ENCODE peak calls at places on chromosome 13, in eight cellular contexts. U is tibial nerve, K is esophagus squamous epithelium, F is lower leg skin, V is upper lobe of left lung, X is ovary, L is heart left ventricle, H is HCT116. S is an unnamed sample.

GRCh38 chr13:105979586-105979985 is 555.9 kb downstream of the EFNB2 start:
- DNase-seq in L (no peak), X (no peak), F (no peak), V (no peak), K (no peak), H (no peak), U (no peak), S (no peak)

GRCh38 chr13:50126378-50127016 is 111.3 kb downstream of the KCNRG start:
- DNase-seq in V (peak), U (no peak), K (no peak), X (peak), L (peak), H (no peak), F (no peak), S (no peak)

GRCh38 chr13:114042066-114042815 is 68.4 kb upstream of the C13orf46 start:
- DNase-seq in K (no peak), X (no peak), V (peak), F (no peak), H (no peak), U (no peak), L (no peak), S (no peak)

GRCh38 chr13:93244918-93245280 is 18.3 kb downstream of the GPC6 start:
- DNase-seq in F (no peak), H (no peak), L (no peak), X (no peak), V (no peak), K (no peak), U (no peak), S (no peak)

GRCh38 chr13:32409561-32410440 is 18.1 kb downstream of the N4BP2L1 start:
- DNase-seq in F (no peak), K (no peak), U (peak), V (peak), H (no peak), L (peak), X (peak), S (no peak)

GRCh38 chr13:45082964-45083363 is 37.3 kb upstream of the GTF2F2 start:
- DNase-seq in H (no peak), V (no peak), X (no peak), U (no peak), F (no peak), L (no peak), K (no peak), S (no peak)

GRCh38 chr13:45811891-45812583 is 39.5 kb downstream of the SIAH3 start:
- DNase-seq in X (no peak), K (no peak), L (no peak), H (no peak), V (no peak), F (no peak), U (no peak), S (no peak)

GRCh38 chr13:73880365-73880764 is 253.8 kb downstream of the KLF12 start:
- DNase-seq in L (no peak), X (no peak), H (no peak), K (no peak), U (no peak), F (no peak), V (no peak), S (no peak)

GRCh38 chr13:62014299-62014698 is 598.6 kb upstream of the PCDH20 start:
- DNase-seq in X (no peak), L (no peak), K (no peak), F (no peak), V (no peak), H (peak), U (no peak), S (no peak)

GRCh38 chr13:30805132-30805537 is 69.8 kb downstream of the ALOX5AP start:
- DNase-seq in H (no peak), K (no peak), F (peak), L (no peak), X (no peak), U (no peak), V (no peak), S (no peak)

GRCh38 chr13:45298206-45298505 is 42.8 kb downstream of the TPT1 start:
- DNase-seq in L (no peak), F (peak), U (no peak), K (no peak), H (no peak), V (no peak), X (no peak), S (no peak)

GRCh38 chr13:105665284-105665683 is 870.2 kb downstream of the EFNB2 start:
- DNase-seq in V (no peak), F (no peak), K (no peak), H (no peak), L (no peak), U (no peak), X (no peak), S (peak)

GRCh38 chr13:33743438-33744368 is 74.2 kb upstream of the RFC3 start:
- DNase-seq in L (no peak), U (no peak), X (no peak), H (no peak), V (no peak), K (no peak), F (no peak), S (no peak)

GRCh38 chr13:79128158-79128557 is 277.9 kb downstream of the RBM26 start:
- DNase-seq in F (no peak), L (no peak), V (no peak), H (no peak), U (no peak), X (no peak), K (no peak), S (peak)

GRCh38 chr13:37701972-37702371 is 103.4 kb upstream of the POSTN start:
- DNase-seq in L (no peak), V (no peak), U (no peak), K (no peak), X (no peak), H (no peak), F (no peak), S (peak)

GRCh38 chr13:23960566-23961156 is 63.4 kb upstream of the C1QTNF9B start:
- DNase-seq in U (no peak), K (no peak), F (no peak), H (peak), V (no peak), L (no peak), X (no peak), S (no peak)

GRCh38 chr13:24083722-24084421 is 76.6 kb upstream of the SPATA13 start:
- DNase-seq in X (no peak), U (no peak), K (no peak), H (no peak), F (no peak), L (no peak), V (no peak), S (no peak)

GRCh38 chr13:109180905-109181425 is 551.6 kb downstream of the MYO16 start:
- DNase-seq in U (no peak), L (no peak), X (no peak), V (no peak), F (no peak), K (no peak), H (peak), S (peak)

GRCh38 chr13:102825921-102826706 is 19.7 kb upstream of the ERCC5 start:
- DNase-seq in V (no peak), F (no peak), K (no peak), H (no peak), X (no peak), U (no peak), L (no peak), S (peak)

GRCh38 chr13:114071441-114071840 is 61.0 kb downstream of the RASA3 start:
- DNase-seq in V (no peak), U (peak), F (peak), L (no peak), K (no peak), H (no peak), X (no peak), S (no peak)

GRCh38 chr13:21048901-21049655 is 12.3 kb downstream of the LATS2 start:
- DNase-seq in L (no peak), K (no peak), V (no peak), H (no peak), F (peak), X (no peak), U (no peak), S (no peak)

GRCh38 chr13:69474286-69474685 is 633.3 kb upstream of the ATXN8OS start:
- DNase-seq in U (no peak), V (no peak), X (no peak), F (no peak), K (no peak), H (no peak), L (no peak), S (peak)

GRCh38 chr13:20231839-20232555 is at the start of gene GJB6:
- DNase-seq in X (no peak), L (no peak), V (peak), U (no peak), F (no peak), H (no peak), K (no peak), S (no peak)

GRCh38 chr13:24217601-24218281 is 57.2 kb downstream of the SPATA13 start:
- DNase-seq in X (no peak), H (no peak), L (no peak), F (no peak), V (no peak), K (no peak), U (no peak), S (no peak)

GRCh38 chr13:77859450-77859849 is 59.2 kb downstream of the EDNRB start:
- DNase-seq in K (no peak), H (no peak), F (no peak), L (peak), X (no peak), U (no peak), V (no peak), S (no peak)

GRCh38 chr13:51341804-51342203 is 2.3 kb downstream of the SERPINE3 start:
- DNase-seq in L (no peak), H (no peak), X (no peak), V (no peak), F (no peak), K (no peak), U (no peak), S (no peak)

GRCh38 chr13:35927554-35927953 is 203.6 kb downstream of the DCLK1 start:
- DNase-seq in X (no peak), U (no peak), K (no peak), V (no peak), F (no peak), H (no peak), L (no peak), S (peak)

GRCh38 chr13:114011226-114011625 is 37.4 kb upstream of the C13orf46 start:
- DNase-seq in X (no peak), F (peak), V (peak), L (peak), H (no peak), K (no peak), U (no peak), S (no peak)

GRCh38 chr13:42363941-42364612 is 92.1 kb downstream of the AKAP11 start:
- DNase-seq in F (no peak), U (no peak), X (no peak), K (no peak), H (no peak), V (no peak), L (no peak), S (peak)

GRCh38 chr13:45092668-45093067 is 27.6 kb upstream of the GTF2F2 start:
- DNase-seq in X (no peak), H (no peak), V (no peak), K (no peak), U (no peak), F (no peak), L (no peak), S (peak)

DNA sequence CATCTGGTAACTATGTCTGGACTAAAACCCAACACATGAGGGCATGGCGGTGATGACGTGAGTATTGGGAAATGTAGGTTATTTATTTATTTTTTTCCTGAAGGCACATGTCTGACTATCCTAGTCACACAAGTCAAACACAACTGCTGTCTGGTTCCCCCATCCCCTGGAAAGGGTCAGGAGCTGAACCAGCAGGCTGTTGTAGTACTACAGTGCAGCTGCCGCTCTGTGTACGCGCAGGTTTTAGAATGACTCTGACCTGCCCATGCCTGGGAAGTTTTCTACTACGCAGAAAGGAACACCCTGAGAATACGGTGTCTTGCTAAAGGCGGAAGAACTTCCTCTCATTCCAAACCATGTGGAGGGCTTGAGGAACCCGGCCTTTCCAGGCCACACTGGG is 1.2 kb downstream of the SLC7A1 start:
- DNase-seq in U (no peak), V (no peak), X (no peak), F (no peak), L (no peak), H (no peak), K (no peak), S (peak)
- TF ChIP-seq POLR2A in U (no peak), V (no peak), X (no peak), F (no peak), L (no peak), H (no peak), K (peak), S (no peak)

DNA sequence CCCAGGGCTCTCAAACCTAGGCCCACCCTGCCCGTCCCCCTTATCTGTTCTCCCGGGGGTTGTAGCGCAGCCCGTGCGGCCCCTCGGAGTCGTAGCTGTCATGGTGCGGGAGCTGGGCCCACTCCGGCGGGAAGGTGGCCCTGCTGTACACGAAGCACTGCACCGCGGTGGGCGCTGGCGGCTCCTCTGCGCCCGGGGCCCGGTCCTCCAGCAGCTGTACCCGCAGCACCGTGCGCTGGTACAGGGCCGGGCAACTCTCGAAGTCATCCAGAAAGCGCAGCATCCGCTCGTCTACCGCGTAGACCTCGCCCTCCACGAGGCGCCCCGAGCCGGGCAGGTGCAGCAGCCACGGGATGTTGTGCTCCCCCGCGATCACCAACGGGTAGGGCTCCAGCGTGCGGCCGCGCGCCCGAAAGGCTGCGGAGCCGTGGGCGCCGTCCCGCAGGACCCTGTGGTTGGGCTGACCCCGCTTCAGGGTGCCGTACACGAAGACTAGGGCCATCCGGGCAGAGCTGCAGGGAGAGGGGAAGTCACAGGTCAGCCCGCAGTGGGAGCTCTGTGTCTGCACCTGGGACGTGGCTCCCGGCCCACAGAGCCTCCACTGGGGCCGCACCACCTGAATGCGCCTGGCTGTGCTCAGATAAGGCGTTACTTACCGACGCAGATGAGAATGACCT is 56.4 kb downstream of the GGACT start:
- DNase-seq in U (no peak), F (no peak), H (no peak), L (no peak), V (peak), K (no peak), X (no peak), S (no peak)
- TF ChIP-seq POLR2A in U (no peak), F (no peak), H (no peak), L (no peak), V (no peak), K (no peak), X (no peak), S (no peak)

DNA sequence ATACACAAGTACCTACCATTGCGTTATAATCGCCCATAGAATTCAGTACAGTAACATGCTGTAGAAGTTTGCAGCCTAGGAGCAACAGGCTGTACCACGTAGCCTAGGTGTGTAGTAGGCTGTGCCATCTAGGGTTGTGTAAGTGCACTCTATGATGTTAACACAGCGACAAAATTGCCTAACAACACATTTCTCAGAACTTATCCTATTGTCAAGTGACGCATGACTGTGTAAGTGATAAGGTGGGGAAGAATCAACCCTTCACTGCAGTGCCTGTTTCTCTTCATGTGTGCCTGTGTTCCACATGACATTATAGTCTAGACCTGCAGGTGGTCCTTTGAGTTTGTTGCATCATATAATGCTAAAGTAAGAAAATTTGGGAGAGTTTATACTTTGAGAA is 94.0 kb downstream of the PCDH9 start:
- DNase-seq in X (no peak), U (no peak), V (no peak), L (no peak), H (no peak), K (no peak), F (no peak), S (no peak)
- TF ChIP-seq POLR2A in X (no peak), U (no peak), V (no peak), L (no peak), H (no peak), K (no peak), F (no peak), S (no peak)

GRCh38 chr13:112688560-112689497 is 1.0 kb upstream of the ATP11A start:
- DNase-seq in L (no peak), F (no peak), U (no peak), V (no peak), K (no peak), X (peak), H (no peak), S (no peak)

GRCh38 chr13:112690242-112690943 is 555 bp downstream of the ATP11A start:
- DNase-seq in V (no peak), X (peak), K (no peak), L (peak), F (peak), U (no peak), H (no peak), S (peak)

GRCh38 chr13:112687836-112688559 is 1.8 kb upstream of the ATP11A start:
- DNase-seq in L (no peak), X (no peak), U (no peak), F (peak), K (no peak), V (no peak), H (no peak), S (no peak)

GRCh38 chr13:112692104-112692503 is 2.3 kb downstream of the ATP11A start:
- DNase-seq in H (no peak), L (no peak), V (no peak), X (no peak), K (no peak), U (no peak), F (peak), S (no peak)

DNA sequence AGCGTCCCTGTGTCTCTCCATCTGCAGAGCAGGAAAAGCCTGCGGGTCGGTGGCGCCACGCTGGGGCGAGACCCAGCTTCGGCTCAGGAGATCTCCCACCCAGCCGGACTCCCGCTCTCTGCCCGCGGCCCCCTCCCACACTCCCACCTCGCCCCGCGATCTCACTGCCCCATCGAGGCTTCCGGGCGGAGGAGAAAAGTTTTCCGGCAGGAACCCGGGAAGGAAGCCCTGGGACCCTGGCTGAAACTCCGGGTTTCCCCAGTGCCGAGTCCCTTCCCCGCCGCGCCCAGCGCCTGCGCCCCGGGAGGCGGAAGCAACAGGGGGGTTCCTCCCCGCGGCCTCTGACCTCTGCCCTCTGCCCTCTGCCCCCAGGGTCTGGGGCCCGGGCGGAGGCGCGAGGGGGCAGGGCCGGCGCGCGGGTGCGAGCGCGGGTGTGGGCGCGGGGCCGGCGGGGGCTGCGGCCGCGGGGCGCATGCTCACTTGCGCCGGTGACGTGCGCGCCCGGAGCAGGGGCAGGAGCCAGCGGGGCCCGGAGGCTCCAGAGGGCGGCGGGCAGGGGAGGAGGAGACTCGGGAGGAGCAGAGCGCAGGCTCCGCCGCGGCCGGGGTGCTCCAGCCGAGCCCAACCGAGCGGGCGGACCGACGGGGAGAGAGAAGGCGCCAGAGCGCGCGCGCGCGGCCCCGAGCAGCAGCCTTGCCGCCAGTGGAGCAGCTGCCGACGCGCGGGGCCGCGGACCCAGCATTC is at the start of gene ATP11A:
- DNase-seq in H (peak), K (peak), L (peak), U (peak), F (peak), X (peak), V (peak), S (peak)
- TF ChIP-seq POLR2A in H (no peak), K (peak), L (peak), U (peak), F (no peak), X (peak), V (peak), S (peak)

GRCh38 chr13:110714798-110715394 is 1.4 kb downstream of the ING1 start:
- DNase-seq in V (peak), H (no peak), F (peak), L (peak), U (peak), X (peak), K (no peak), S (no peak)
- TF ChIP-seq POLR2A in V (peak), H (peak), F (no peak), L (peak), U (peak), X (peak), K (peak), S (peak)

DNA sequence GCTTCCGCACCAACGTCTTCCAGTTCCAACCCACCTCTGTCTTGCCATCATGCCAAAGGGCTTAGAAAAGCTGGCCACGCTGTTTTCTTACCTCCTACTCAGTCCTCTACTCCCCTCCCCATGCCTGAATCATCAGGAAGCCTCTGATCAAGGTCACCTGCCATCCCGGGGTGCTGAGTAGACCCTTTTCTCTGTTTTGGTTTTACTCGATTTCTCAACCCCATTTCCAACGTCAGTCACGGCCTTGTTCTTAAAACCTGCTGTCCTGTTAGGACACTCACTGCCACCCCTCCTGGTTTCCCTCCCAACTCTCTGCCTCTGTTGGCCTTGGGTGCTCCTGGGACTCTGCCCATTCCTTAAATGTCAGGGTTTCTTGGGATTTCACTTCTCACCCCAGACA is 350.1 kb downstream of the FOXO1 start:
- DNase-seq in L (no peak), H (no peak), K (no peak), X (no peak), V (no peak), U (no peak), F (no peak), S (no peak)
- TF ChIP-seq POLR2A in L (no peak), H (no peak), K (no peak), X (no peak), V (no peak), U (no peak), F (no peak), S (no peak)

DNA sequence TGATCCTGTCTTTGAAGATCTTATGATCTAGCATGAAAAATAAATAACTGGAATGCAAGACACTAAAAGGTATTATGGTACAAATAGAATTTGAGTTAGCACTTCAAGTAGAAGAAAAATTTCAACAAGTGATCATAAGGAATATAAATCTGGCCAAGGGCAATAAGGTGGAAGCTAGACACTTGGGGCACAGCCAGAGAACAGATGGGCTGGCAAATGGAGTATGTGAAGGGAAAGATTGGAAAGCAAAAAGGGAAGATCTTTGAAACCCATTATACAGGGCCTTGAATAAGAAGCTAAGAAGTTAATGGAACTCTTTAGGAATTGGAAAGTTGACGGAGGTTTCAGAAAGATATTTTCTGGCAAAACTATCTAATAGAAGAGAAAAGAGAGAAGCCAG is 61.0 kb downstream of the MZT1 start:
- DNase-seq in F (no peak), L (no peak), X (no peak), U (no peak), H (no peak), V (no peak), K (no peak), S (no peak)
- TF ChIP-seq POLR2A in F (no peak), L (no peak), X (no peak), U (no peak), H (no peak), V (no peak), K (no peak), S (no peak)

S was measured in H54.